ENCODE peak calls at places on chromosomes 13 and 19, in eight cellular contexts. T, B, F, M, D, V, J and W are unnamed samples.

GRCh38 chr19:7970716-7971448 is 27.4 kb upstream of the TIMM44 start:
- DNase-seq in T (no peak), B (no peak), F (peak; percentile 86), M (peak; percentile 94), D (peak; percentile 63), V (no peak), J (peak; percentile 37), W (peak; percentile 37)

GRCh38 chr19:58277748-58278147 is 1.0 kb upstream of the ZNF8 start:
- DNase-seq in T (no peak), B (no peak), F (no peak), M (no peak), D (no peak), V (no peak), J (no peak), W (no peak)

GRCh38 chr13:41833201-41833600 is 127.7 kb downstream of the VWA8 start:
- DNase-seq in T (no peak), B (no peak), F (no peak), M (no peak), D (no peak), V (no peak), J (no peak), W (no peak)

GRCh38 chr13:81917829-81918228 is 1576.9 kb upstream of the SPRY2 start:
- DNase-seq in T (no peak), B (no peak), F (no peak), M (peak; percentile 46), D (no peak), V (no peak), J (no peak), W (no peak)

GRCh38 chr13:50801087-50801931 is 42.2 kb downstream of the DLEU7 start:
- DNase-seq in T (peak; percentile 70), B (no peak), F (peak; percentile 80), M (peak; percentile 87), D (peak; percentile 76), V (no peak), J (peak; percentile 65), W (peak; percentile 37)

GRCh38 chr19:58229255-58229639 is 533 bp downstream of the ZNF544 start:
- DNase-seq in T (no peak), B (no peak), F (peak; percentile 65), M (peak; percentile 71), D (no peak), V (no peak), J (no peak), W (no peak)

GRCh38 chr13:94251801-94252200 is 227.7 kb downstream of the DCT start:
- DNase-seq in T (no peak), B (peak; percentile 15), F (no peak), M (no peak), D (no peak), V (no peak), J (peak; percentile 41), W (no peak)

GRCh38 chr19:38134538-38135149 is 89.4 kb downstream of the DPF1 start:
- DNase-seq in T (no peak), B (no peak), F (peak; percentile 78), M (peak; percentile 81), D (peak; percentile 49), V (no peak), J (peak; percentile 24), W (no peak)

GRCh38 chr13:43303040-43303729 is 279.8 kb downstream of the DNAJC15 start:
- DNase-seq in T (peak; percentile 68), B (peak; percentile 41), F (peak; percentile 82), M (peak; percentile 82), D (peak; percentile 42), V (no peak), J (peak; percentile 71), W (no peak)

GRCh38 chr19:13078897-13079541 is 23.6 kb downstream of the LYL1 start:
- DNase-seq in T (no peak), B (no peak), F (no peak), M (peak; percentile 15), D (no peak), V (no peak), J (no peak), W (no peak)

GRCh38 chr13:36509369-36509768 is 77.1 kb downstream of the CCNA1 start:
- DNase-seq in T (no peak), B (no peak), F (peak; percentile 35), M (peak; percentile 80), D (no peak), V (no peak), J (no peak), W (no peak)

GRCh38 chr19:50324331-50324730 is 4.8 kb downstream of the KCNC3 start:
- DNase-seq in T (no peak), B (no peak), F (no peak), M (no peak), D (no peak), V (no peak), J (no peak), W (no peak)

GRCh38 chr13:92768592-92768991 is 458.0 kb upstream of the GPC6 start:
- DNase-seq in T (no peak), B (no peak), F (no peak), M (no peak), D (no peak), V (no peak), J (no peak), W (no peak)

GRCh38 chr19:10399878-10400277 is 3.5 kb downstream of the CDC37 start:
- DNase-seq in T (peak; percentile 65), B (peak; percentile 71), F (no peak), M (no peak), D (no peak), V (no peak), J (no peak), W (no peak)

GRCh38 chr13:44967656-44968451 is 21.4 kb downstream of the NUFIP1 start:
- DNase-seq in T (no peak), B (no peak), F (no peak), M (no peak), D (no peak), V (no peak), J (no peak), W (no peak)

GRCh38 chr19:17830567-17831418 is 9.5 kb upstream of the INSL3 start:
- DNase-seq in T (peak; percentile 33), B (peak; percentile 42), F (peak; percentile 96), M (peak; percentile 95), D (peak; percentile 84), V (peak; percentile 48), J (peak; percentile 84), W (no peak)

DNA sequence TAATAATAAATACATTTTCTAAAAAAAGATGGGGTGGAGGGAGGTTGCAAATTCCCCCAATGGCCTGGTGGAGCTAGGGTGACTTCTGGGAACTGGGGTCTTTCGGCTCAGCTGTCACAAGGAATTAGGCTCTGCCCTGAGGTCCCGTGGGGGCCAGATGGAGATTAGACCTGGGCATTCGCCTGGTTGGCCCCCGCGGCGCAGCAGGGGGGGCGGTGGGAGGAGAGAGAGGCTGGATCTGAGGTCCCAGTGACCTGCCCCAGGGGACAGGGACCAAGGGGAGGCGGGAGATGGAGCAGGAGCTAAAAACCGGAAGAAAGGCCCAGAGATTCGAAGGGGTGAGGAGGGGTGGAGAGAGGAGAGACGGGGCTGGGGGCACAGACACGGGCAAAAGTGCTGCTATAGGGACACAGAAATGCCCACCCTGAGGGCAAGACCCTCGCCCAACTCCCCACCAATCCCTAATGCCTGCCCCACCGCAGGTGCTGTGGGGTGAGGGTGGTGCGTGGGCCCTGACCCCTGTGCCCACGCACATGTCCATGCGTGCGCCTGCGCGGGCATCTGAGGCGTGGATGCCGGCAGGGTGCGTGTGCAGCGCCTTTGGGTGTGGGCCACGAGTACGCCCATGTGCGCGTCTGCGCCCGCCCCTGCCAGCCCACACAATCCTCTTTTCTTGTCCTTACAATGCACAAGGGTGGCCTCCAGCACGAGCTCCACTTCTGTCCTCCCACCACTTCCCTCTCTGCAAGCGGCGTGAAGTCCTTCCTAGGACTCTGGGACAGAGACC is 14.5 kb downstream of the FUT6 start:
- DNase-seq in T (no peak), B (no peak), F (no peak), M (no peak), D (no peak), V (no peak), J (no peak), W (no peak)
- H3K4me1 ChIP-seq in T (peaks cover 6% of the 10 kb centered on the region), B (no peaks in the 10 kb centered on the region), F (peaks cover 4% of the 10 kb centered on the region), M (peaks cover 4% of the 10 kb centered on the region), D (peaks cover 24% of the 10 kb centered on the region), V (no peaks in the 10 kb centered on the region), J (peaks cover 18% of the 10 kb centered on the region), W (peaks cover 15% of the 10 kb centered on the region)

DNA sequence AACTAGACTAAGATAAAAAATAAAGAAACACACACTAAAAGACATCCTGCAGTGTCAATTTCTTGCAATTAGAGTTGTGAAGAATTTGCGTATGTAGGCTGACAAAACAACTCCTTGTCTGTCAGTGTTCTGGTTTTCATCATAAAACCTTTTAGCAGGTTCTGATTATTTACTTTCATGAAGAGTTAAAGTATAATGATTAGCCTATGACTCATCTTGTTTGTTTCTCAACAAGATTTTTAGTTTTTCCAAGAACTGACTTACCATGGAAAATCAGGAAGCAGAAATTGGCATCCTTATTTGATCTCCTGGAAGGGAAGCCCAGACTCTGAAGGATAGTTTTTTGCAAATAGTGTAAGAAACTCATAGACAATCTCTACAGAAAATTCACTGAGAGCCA is 848.7 kb upstream of the PCDH9 start:
- DNase-seq in T (no peak), B (no peak), F (no peak), M (no peak), D (no peak), V (no peak), J (no peak), W (no peak)
- H3K4me3 ChIP-seq in T (no peak overlapping the region), B (no peak overlapping the region), F (no peak overlapping the region), M (no peak overlapping the region), D (no peak overlapping the region), V (no peak overlapping the region), J (no peak overlapping the region), W (no peak overlapping the region)

DNA sequence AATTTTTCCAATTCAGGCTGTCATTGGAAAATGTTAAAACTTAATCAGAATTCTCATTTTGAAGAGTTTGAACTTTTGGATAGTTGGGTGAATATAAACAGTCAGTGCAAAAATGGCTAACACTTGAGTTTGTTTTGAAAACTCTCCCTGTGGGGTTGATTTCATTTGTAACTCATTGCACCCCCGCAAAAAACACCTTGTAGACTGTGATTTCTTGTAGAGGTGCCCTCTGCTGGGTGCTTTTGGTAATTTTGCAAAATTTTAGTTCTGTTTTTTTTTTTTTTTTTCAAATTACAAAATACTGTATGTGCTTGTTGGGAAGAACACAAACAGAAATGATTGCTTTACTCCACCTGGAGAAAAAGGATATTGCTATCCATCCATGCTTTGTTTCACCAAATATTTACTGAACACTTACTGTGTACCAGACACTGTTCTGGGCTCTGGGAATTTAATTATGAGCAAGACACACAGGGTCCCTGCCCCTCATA is 28.2 kb upstream of the GPI start:
- DNase-seq in T (no peak), B (no peak), F (peak; percentile 56), M (peak; percentile 76), D (no peak), V (no peak), J (peak; percentile 32), W (peak; percentile 30)
- H3K27ac ChIP-seq in T (no peak overlapping the region), B (peak overlapping the region; percentile 19), F (no peak overlapping the region), M (no peak overlapping the region), D (no peak overlapping the region), V (no peak overlapping the region), J (peak overlapping the region; percentile 77), W (no peak overlapping the region)

DNA sequence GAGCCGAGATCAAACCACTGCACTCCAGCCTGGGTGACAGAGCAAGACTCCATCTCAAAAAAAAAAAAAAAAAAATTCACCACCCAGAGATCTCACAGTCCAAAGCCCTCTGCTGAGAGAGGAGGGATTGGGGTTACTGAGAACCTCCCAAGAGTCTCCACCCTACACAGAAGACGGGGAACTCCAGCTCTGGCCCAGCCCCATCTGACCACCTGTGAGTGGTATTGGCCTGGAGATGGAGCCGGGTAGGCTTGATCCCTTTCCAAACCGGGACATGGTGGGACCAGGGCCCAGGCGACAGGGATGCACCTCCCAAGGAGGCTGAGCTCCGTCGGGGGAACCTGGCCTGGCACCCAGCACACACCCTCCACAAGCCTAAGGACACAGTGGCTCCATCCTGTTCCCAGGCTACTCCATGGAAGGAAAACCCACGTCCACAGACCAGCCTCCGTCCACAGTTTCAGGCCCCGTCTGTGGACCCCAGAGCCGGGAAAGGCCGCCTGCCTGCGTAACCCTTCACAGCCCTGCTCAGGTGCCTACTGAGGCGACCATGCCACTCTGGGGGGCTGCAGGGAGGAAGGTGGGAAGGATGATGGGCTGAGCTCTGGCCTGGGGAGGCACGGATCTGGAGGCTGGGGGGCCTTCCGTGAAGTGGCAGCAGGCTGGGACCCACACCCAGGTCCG is 1.8 kb downstream of the TMEM259 start:
- DNase-seq in T (no peak), B (no peak), F (no peak), M (no peak), D (no peak), V (no peak), J (no peak), W (no peak)
- H3K4me1 ChIP-seq in T (peaks cover 72% of the 10 kb centered on the region), B (peaks cover 57% of the 10 kb centered on the region), F (peaks cover 21% of the 10 kb centered on the region), M (peaks cover 8% of the 10 kb centered on the region), D (peaks cover 24% of the 10 kb centered on the region), V (no peaks in the 10 kb centered on the region), J (peaks cover 34% of the 10 kb centered on the region), W (peaks cover 59% of the 10 kb centered on the region)